ENCODE peak calls at places on chromosomes 4 and X, in five cellular contexts. One of them, this sample, is unnamed.

GRCh38 chr4:15015170-15015569 is 12.9 kb downstream of the CPEB2 start:
- DNase-seq in right atrium auricular region: no peak
- DNase-seq in stomach: no peak
- DNase-seq in iPS DF 6.9: no peak
- DNase-seq in tibial artery: no peak
- DNase-seq in this sample: no peak

GRCh38 chr4:151908734-151909497 is 148.1 kb upstream of the GATB start:
- DNase-seq in right atrium auricular region: no peak
- DNase-seq in stomach: no peak
- DNase-seq in iPS DF 6.9: no peak
- DNase-seq in tibial artery: no peak
- DNase-seq in this sample: no peak

GRCh38 chr4:113979973-113980615 is 647 bp upstream of the ARSJ start:
- DNase-seq in right atrium auricular region: no peak
- DNase-seq in stomach: no peak
- DNase-seq in iPS DF 6.9: no peak
- DNase-seq in tibial artery: no peak
- DNase-seq in this sample: no peak

GRCh38 chr4:39978904-39979303 is 1.2 kb upstream of the PDS5A start:
- DNase-seq in right atrium auricular region: no peak
- DNase-seq in stomach: no peak
- DNase-seq in iPS DF 6.9: no peak
- DNase-seq in tibial artery: no peak
- DNase-seq in this sample: no peak

GRCh38 chr4:169231647-169232262 is 39.0 kb downstream of the SH3RF1 start:
- DNase-seq in right atrium auricular region: no peak
- DNase-seq in stomach: no peak
- DNase-seq in iPS DF 6.9: no peak
- DNase-seq in tibial artery: no peak
- DNase-seq in this sample: no peak

GRCh38 chrX:154545673-154546274 is 872 bp downstream of the G6PD start:
- DNase-seq in right atrium auricular region: no peak
- DNase-seq in stomach: no peak
- DNase-seq in iPS DF 6.9: no peak
- DNase-seq in tibial artery: no peak
- DNase-seq in this sample: no peak

GRCh38 chrX:15911729-15912550 is 57.3 kb upstream of the AP1S2 start:
- DNase-seq in right atrium auricular region: no peak
- DNase-seq in stomach: no peak
- DNase-seq in iPS DF 6.9: no peak
- DNase-seq in tibial artery: no peak
- DNase-seq in this sample: no peak

GRCh38 chr4:111602848-111603247 is 542.4 kb upstream of the FAM241A start:
- DNase-seq in right atrium auricular region: no peak
- DNase-seq in stomach: no peak
- DNase-seq in iPS DF 6.9: no peak
- DNase-seq in tibial artery: no peak
- DNase-seq in this sample: no peak

GRCh38 chr4:7761720-7762119 is 177.9 kb downstream of the AFAP1 start:
- DNase-seq in right atrium auricular region: peak; percentile 89
- DNase-seq in stomach: peak; percentile 67
- DNase-seq in iPS DF 6.9: peak; percentile 48
- DNase-seq in tibial artery: peak; percentile 89
- DNase-seq in this sample: peak; percentile 50

GRCh38 chr4:175469519-175469918 is 342.5 kb downstream of the GPM6A start:
- DNase-seq in right atrium auricular region: no peak
- DNase-seq in stomach: no peak
- DNase-seq in iPS DF 6.9: no peak
- DNase-seq in tibial artery: no peak
- DNase-seq in this sample: no peak

GRCh38 chrX:134025986-134026731 is 40.8 kb upstream of the GPC3 start:
- DNase-seq in right atrium auricular region: no peak
- DNase-seq in stomach: no peak
- DNase-seq in iPS DF 6.9: no peak
- DNase-seq in tibial artery: no peak
- DNase-seq in this sample: no peak

GRCh38 chrX:47218920-47219815 is 687 bp downstream of the CDK16 start:
- DNase-seq in right atrium auricular region: no peak
- DNase-seq in stomach: no peak
- DNase-seq in iPS DF 6.9: no peak
- DNase-seq in tibial artery: peak; percentile 73
- DNase-seq in this sample: no peak

GRCh38 chr4:41024556-41025491 is 189.5 kb downstream of the APBB2 start:
- DNase-seq in right atrium auricular region: no peak
- DNase-seq in stomach: no peak
- DNase-seq in iPS DF 6.9: no peak
- DNase-seq in tibial artery: no peak
- DNase-seq in this sample: no peak

GRCh38 chr4:72665376-72665978 is 96.5 kb upstream of the ADAMTS3 start:
- DNase-seq in right atrium auricular region: no peak
- DNase-seq in stomach: no peak
- DNase-seq in iPS DF 6.9: no peak
- DNase-seq in tibial artery: no peak
- DNase-seq in this sample: no peak

GRCh38 chr4:2803624-2804448 is 11.0 kb downstream of the SH3BP2 start:
- DNase-seq in right atrium auricular region: no peak
- DNase-seq in stomach: no peak
- DNase-seq in iPS DF 6.9: no peak
- DNase-seq in tibial artery: peak; percentile 65
- DNase-seq in this sample: no peak

GRCh38 chr4:122541996-122542395 is 78.9 kb downstream of the IL21 start:
- DNase-seq in right atrium auricular region: no peak
- DNase-seq in stomach: no peak
- DNase-seq in iPS DF 6.9: no peak
- DNase-seq in tibial artery: no peak
- DNase-seq in this sample: no peak

GRCh38 chrX:19680580-19680979 is 165.3 kb upstream of the MAP3K15 start:
- DNase-seq in right atrium auricular region: no peak
- DNase-seq in stomach: no peak
- DNase-seq in iPS DF 6.9: no peak
- DNase-seq in tibial artery: no peak
- DNase-seq in this sample: no peak

GRCh38 chrX:20947411-20947912 is 426.8 kb upstream of the CNKSR2 start:
- DNase-seq in right atrium auricular region: no peak
- DNase-seq in stomach: no peak
- DNase-seq in iPS DF 6.9: no peak
- DNase-seq in tibial artery: no peak
- DNase-seq in this sample: no peak

GRCh38 chrX:134600714-134601113 is 57.6 kb downstream of the PLAC1 start:
- DNase-seq in right atrium auricular region: no peak
- DNase-seq in stomach: no peak
- DNase-seq in iPS DF 6.9: no peak
- DNase-seq in tibial artery: no peak
- DNase-seq in this sample: no peak

GRCh38 chr4:175691791-175692190 is 120.3 kb downstream of the GPM6A start:
- DNase-seq in right atrium auricular region: no peak
- DNase-seq in stomach: no peak
- DNase-seq in iPS DF 6.9: no peak
- DNase-seq in tibial artery: no peak
- DNase-seq in this sample: no peak

GRCh38 chr4:139794158-139794954 is 128.7 kb downstream of the MGST2 start:
- DNase-seq in right atrium auricular region: no peak
- DNase-seq in stomach: no peak
- DNase-seq in iPS DF 6.9: no peak
- DNase-seq in tibial artery: no peak
- DNase-seq in this sample: no peak

GRCh38 chr4:26321326-26322276 is 787 bp downstream of the RBPJ start:
- DNase-seq in right atrium auricular region: no peak
- DNase-seq in stomach: no peak
- DNase-seq in iPS DF 6.9: no peak
- DNase-seq in tibial artery: peak; percentile 70
- DNase-seq in this sample: no peak

GRCh38 chr4:26320159-26320452 is 708 bp upstream of the RBPJ start:
- DNase-seq in right atrium auricular region: no peak
- DNase-seq in stomach: no peak
- DNase-seq in iPS DF 6.9: no peak
- DNase-seq in tibial artery: no peak
- DNase-seq in this sample: no peak

GRCh38 chr4:26323807-26324206 is 3.0 kb downstream of the RBPJ start:
- DNase-seq in right atrium auricular region: no peak
- DNase-seq in stomach: no peak
- DNase-seq in iPS DF 6.9: no peak
- DNase-seq in tibial artery: no peak
- DNase-seq in this sample: no peak

GRCh38 chr4:26320453-26321325 is at the start of gene RBPJ:
- DNase-seq in right atrium auricular region: peak; percentile 89
- DNase-seq in stomach: peak; percentile 88
- DNase-seq in iPS DF 6.9: peak; percentile 93
- DNase-seq in tibial artery: peak; percentile 95
- DNase-seq in this sample: peak; percentile 79

DNA sequence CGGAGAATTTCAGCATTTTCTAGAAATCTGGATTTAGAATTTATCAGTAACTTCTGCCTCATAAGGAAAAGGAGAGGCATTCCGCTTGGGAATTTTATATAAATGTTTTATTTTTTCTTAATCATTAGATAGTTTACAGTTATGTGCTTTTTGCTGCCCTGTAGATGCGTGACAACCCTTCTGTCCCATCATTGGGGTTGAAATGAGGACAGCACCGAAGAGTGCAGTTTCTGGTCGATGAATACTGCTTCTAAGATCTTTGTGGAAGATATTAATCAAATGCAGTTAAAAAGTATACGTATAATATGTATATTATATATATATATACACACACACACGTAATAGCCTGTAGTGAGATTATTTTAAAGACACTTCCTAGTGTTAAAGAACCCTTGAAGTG is 1.5 kb downstream of the RBPJ start:
- DNase-seq in right atrium auricular region: no peak
- DNase-seq in stomach: no peak
- DNase-seq in iPS DF 6.9: no peak
- DNase-seq in tibial artery: no peak
- DNase-seq in this sample: no peak
- H3K4me1 ChIP-seq in right atrium auricular region: peaks cover 43% of the 10 kb centered on the region
- H3K4me1 ChIP-seq in stomach: peaks cover 67% of the 10 kb centered on the region
- H3K4me1 ChIP-seq in iPS DF 6.9: peaks cover 4% of the 10 kb centered on the region
- H3K4me1 ChIP-seq in tibial artery: peaks cover 28% of the 10 kb centered on the region
- H3K4me1 ChIP-seq in this sample: peaks cover 33% of the 10 kb centered on the region

GRCh38 chr4:87025614-87026041 is 90.8 kb downstream of the AFF1 start:
- DNase-seq in right atrium auricular region: no peak
- DNase-seq in stomach: no peak
- DNase-seq in iPS DF 6.9: no peak
- DNase-seq in tibial artery: no peak
- DNase-seq in this sample: no peak
- H3K4me1 ChIP-seq in right atrium auricular region: peaks cover 87% of the 10 kb centered on the region
- H3K4me1 ChIP-seq in stomach: peaks cover 90% of the 10 kb centered on the region
- H3K4me1 ChIP-seq in iPS DF 6.9: no peaks in the 10 kb centered on the region
- H3K4me1 ChIP-seq in tibial artery: peaks cover 54% of the 10 kb centered on the region
- H3K4me1 ChIP-seq in this sample: peaks cover 55% of the 10 kb centered on the region

DNA sequence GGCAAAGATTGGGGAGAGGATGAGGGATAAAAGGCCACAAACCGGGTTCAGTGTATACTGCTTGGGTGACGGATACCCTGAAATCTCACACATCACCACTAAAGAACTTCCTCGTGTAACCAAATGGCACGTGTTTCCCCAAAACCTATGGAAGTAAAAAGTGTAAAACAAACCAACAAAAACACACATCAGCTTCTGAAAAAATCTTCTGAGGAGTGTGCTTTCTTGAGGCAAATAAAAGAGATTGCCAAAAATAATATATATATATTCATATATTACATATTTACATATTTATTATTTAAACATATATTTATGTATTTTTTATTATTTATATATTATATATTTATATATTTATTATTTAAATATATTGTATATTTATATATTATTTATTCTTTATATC is 3.9 kb downstream of the P2RY8 start:
- DNase-seq in right atrium auricular region: no peak
- DNase-seq in stomach: no peak
- DNase-seq in iPS DF 6.9: no peak
- DNase-seq in tibial artery: no peak
- DNase-seq in this sample: no peak
- H3K4me1 ChIP-seq in right atrium auricular region: no peaks in the 10 kb centered on the region
- H3K4me1 ChIP-seq in stomach: no peaks in the 10 kb centered on the region
- H3K4me1 ChIP-seq in iPS DF 6.9: no peaks in the 10 kb centered on the region
- H3K4me1 ChIP-seq in tibial artery: no peaks in the 10 kb centered on the region
- H3K4me1 ChIP-seq in this sample: no peaks in the 10 kb centered on the region

GRCh38 chr4:125952631-125953030 is 637.9 kb downstream of the FAT4 start:
- DNase-seq in right atrium auricular region: no peak
- DNase-seq in stomach: no peak
- DNase-seq in iPS DF 6.9: no peak
- DNase-seq in tibial artery: no peak
- DNase-seq in this sample: no peak
- H3K4me1 ChIP-seq in right atrium auricular region: no peaks in the 10 kb centered on the region
- H3K4me1 ChIP-seq in stomach: no peaks in the 10 kb centered on the region
- H3K4me1 ChIP-seq in iPS DF 6.9: no peaks in the 10 kb centered on the region
- H3K4me1 ChIP-seq in tibial artery: no peaks in the 10 kb centered on the region
- H3K4me1 ChIP-seq in this sample: no peaks in the 10 kb centered on the region

GRCh38 chrX:110941906-110942305 is 146.3 kb upstream of the CHRDL1 start:
- DNase-seq in right atrium auricular region: no peak
- DNase-seq in stomach: no peak
- DNase-seq in iPS DF 6.9: no peak
- DNase-seq in tibial artery: no peak
- DNase-seq in this sample: no peak

GRCh38 chrX:110944793-110945466 is 149.3 kb upstream of the CHRDL1 start:
- DNase-seq in right atrium auricular region: no peak
- DNase-seq in stomach: peak; percentile 45
- DNase-seq in iPS DF 6.9: no peak
- DNase-seq in tibial artery: no peak
- DNase-seq in this sample: no peak

GRCh38 chrX:110944323-110944761 is 148.7 kb upstream of the CHRDL1 start:
- DNase-seq in right atrium auricular region: no peak
- DNase-seq in stomach: peak; percentile 27
- DNase-seq in iPS DF 6.9: no peak
- DNase-seq in tibial artery: no peak
- DNase-seq in this sample: no peak

GRCh38 chrX:110938977-110939732 is 143.5 kb upstream of the CHRDL1 start:
- DNase-seq in right atrium auricular region: no peak
- DNase-seq in stomach: no peak
- DNase-seq in iPS DF 6.9: no peak
- DNase-seq in tibial artery: no peak
- DNase-seq in this sample: no peak
- H3K4me1 ChIP-seq in right atrium auricular region: no peaks in the 10 kb centered on the region
- H3K4me1 ChIP-seq in stomach: peaks cover 4% of the 10 kb centered on the region
- H3K4me1 ChIP-seq in iPS DF 6.9: no peaks in the 10 kb centered on the region
- H3K4me1 ChIP-seq in tibial artery: no peaks in the 10 kb centered on the region
- H3K4me1 ChIP-seq in this sample: no peaks in the 10 kb centered on the region

DNA sequence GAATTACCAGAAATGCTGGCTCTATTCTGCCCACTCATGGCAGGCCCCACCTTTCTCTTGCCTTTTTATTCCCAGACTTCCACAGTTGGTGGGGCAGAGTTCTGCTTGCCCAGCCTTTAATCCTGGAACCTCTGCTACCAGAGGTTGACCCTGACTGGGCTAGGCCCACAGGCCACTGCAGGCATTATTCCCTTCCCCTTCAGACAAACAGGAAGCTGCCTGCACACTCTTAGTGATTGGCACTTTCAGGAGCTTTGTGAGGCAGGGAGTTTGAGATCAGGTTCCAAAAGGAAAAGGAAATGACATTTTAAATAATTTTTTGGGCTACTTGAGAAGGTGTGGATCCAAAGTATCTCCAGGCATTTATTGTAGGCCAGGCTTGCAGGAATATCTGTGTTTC is 18.8 kb downstream of the MSN start:
- DNase-seq in right atrium auricular region: no peak
- DNase-seq in stomach: no peak
- DNase-seq in iPS DF 6.9: no peak
- DNase-seq in tibial artery: no peak
- DNase-seq in this sample: no peak
- H3K4me1 ChIP-seq in right atrium auricular region: peaks cover 80% of the 10 kb centered on the region
- H3K4me1 ChIP-seq in stomach: peaks cover 67% of the 10 kb centered on the region
- H3K4me1 ChIP-seq in iPS DF 6.9: no peaks in the 10 kb centered on the region
- H3K4me1 ChIP-seq in tibial artery: peaks cover 20% of the 10 kb centered on the region
- H3K4me1 ChIP-seq in this sample: peaks cover 59% of the 10 kb centered on the region